ENCODE peak calls at places on chromosomes 4 and X, in nine cellular contexts. O, C, B, T, A, S, E, Y and I are unnamed samples.

GRCh38 chr4:2441393-2442174 is 22.8 kb downstream of the CFAP99 start:
- DNase-seq in O (peak; percentile 56), C (no peak), B (peak; percentile 63), T (peak; percentile 86), A (peak; percentile 27), S (peak; percentile 41), E (peak; percentile 51), Y (peak; percentile 94), I (peak; percentile 77)

GRCh38 chrX:39301041-39301440 is 499.8 kb downstream of the MID1IP1 start:
- DNase-seq in O (no peak), C (no peak), B (no peak), T (no peak), A (no peak), S (no peak), E (no peak), Y (no peak), I (no peak)

GRCh38 chr4:129092636-129093172 is 635 bp downstream of the SCLT1 start:
- DNase-seq in O (no peak), C (no peak), B (no peak), T (no peak), A (no peak), S (peak; percentile 28), E (peak; percentile 39), Y (no peak), I (no peak)

GRCh38 chr4:17580969-17581368 is 4.0 kb downstream of the LAP3 start:
- DNase-seq in O (no peak), C (no peak), B (no peak), T (no peak), A (peak; percentile 6), S (peak; percentile 76), E (peak; percentile 28), Y (no peak), I (no peak)

GRCh38 chr4:8534129-8534528 is 46.1 kb upstream of the GPR78 start:
- DNase-seq in O (no peak), C (no peak), B (peak; percentile 54), T (peak; percentile 60), A (peak; percentile 97), S (peak; percentile 66), E (peak; percentile 15), Y (peak; percentile 98), I (no peak)

GRCh38 chr4:109701566-109702399 is 1.5 kb downstream of the CASP6 start:
- DNase-seq in O (no peak), C (no peak), B (peak; percentile 68), T (no peak), A (peak; percentile 9), S (no peak), E (peak; percentile 7), Y (peak; percentile 58), I (no peak)

GRCh38 chrX:127732709-127733108 is 319.5 kb downstream of the ACTRT1 start:
- DNase-seq in O (no peak), C (no peak), B (no peak), T (no peak), A (no peak), S (no peak), E (no peak), Y (no peak), I (no peak)

GRCh38 chrX:151789179-151789800 is 54.7 kb downstream of the CNGA2 start:
- DNase-seq in O (peak; percentile 51), C (no peak), B (peak; percentile 25), T (no peak), A (peak; percentile 86), S (peak; percentile 45), E (peak; percentile 52), Y (no peak), I (no peak)

GRCh38 chr4:14379148-14379547 is 623.1 kb upstream of the CPEB2 start:
- DNase-seq in O (no peak), C (no peak), B (no peak), T (no peak), A (peak; percentile 18), S (no peak), E (no peak), Y (no peak), I (no peak)

GRCh38 chr4:117466388-117466787 is 381.0 kb upstream of the TRAM1L1 start:
- DNase-seq in O (no peak), C (no peak), B (no peak), T (no peak), A (peak; percentile 95), S (no peak), E (no peak), Y (peak; percentile 14), I (no peak)

GRCh38 chr4:158856852-158857251 is 88.0 kb downstream of the FNIP2 start:
- DNase-seq in O (no peak), C (no peak), B (no peak), T (no peak), A (peak; percentile 25), S (peak; percentile 68), E (peak; percentile 77), Y (peak; percentile 48), I (no peak)

GRCh38 chr4:33628296-33628695 is 2616.0 kb downstream of the ARAP2 start:
- DNase-seq in O (no peak), C (no peak), B (no peak), T (no peak), A (no peak), S (no peak), E (no peak), Y (no peak), I (no peak)

GRCh38 chrX:73577368-73577767 is 14.4 kb downstream of the CHIC1 start:
- DNase-seq in O (no peak), C (no peak), B (no peak), T (no peak), A (peak; percentile 82), S (peak; percentile 75), E (peak; percentile 67), Y (peak; percentile 55), I (no peak)

GRCh38 chr4:75248770-75249467 is 265.3 kb downstream of the RCHY1 start:
- DNase-seq in O (no peak), C (no peak), B (no peak), T (no peak), A (peak; percentile 34), S (no peak), E (no peak), Y (no peak), I (no peak)

GRCh38 chrX:12716574-12716973 is 74.6 kb upstream of the PRPS2 start:
- DNase-seq in O (no peak), C (no peak), B (no peak), T (no peak), A (no peak), S (no peak), E (no peak), Y (no peak), I (no peak)

GRCh38 chrX:12721042-12721441 is 70.2 kb upstream of the PRPS2 start:
- DNase-seq in O (no peak), C (no peak), B (no peak), T (no peak), A (peak; percentile 8), S (no peak), E (no peak), Y (no peak), I (no peak)

GRCh38 chrX:12719837-12720236 is 71.4 kb upstream of the PRPS2 start:
- DNase-seq in O (no peak), C (no peak), B (no peak), T (no peak), A (no peak), S (no peak), E (no peak), Y (no peak), I (no peak)

GRCh38 chrX:12722314-12722713 is 68.9 kb upstream of the PRPS2 start:
- DNase-seq in O (no peak), C (no peak), B (no peak), T (no peak), A (no peak), S (no peak), E (no peak), Y (no peak), I (no peak)
- H3K27me3 ChIP-seq in O (no peaks in the 10 kb centered on the region), C (no peaks in the 10 kb centered on the region), B (no peaks in the 10 kb centered on the region), T (peaks cover 5% of the 10 kb centered on the region), A (no peaks in the 10 kb centered on the region), S (no peaks in the 10 kb centered on the region), E (no peaks in the 10 kb centered on the region), Y (no peaks in the 10 kb centered on the region), I (no peaks in the 10 kb centered on the region)

GRCh38 chr4:151407466-151408379 is 1.3 kb upstream of the FHIP1A start:
- DNase-seq in O (peak; percentile 36), C (peak; percentile 36), B (peak; percentile 63), T (peak; percentile 83), A (peak; percentile 66), S (no peak), E (no peak), Y (peak; percentile 70), I (peak; percentile 68)

GRCh38 chr4:151409470-151410313 is 716 bp downstream of the FHIP1A start:
- DNase-seq in O (peak; percentile 24), C (no peak), B (peak; percentile 77), T (peak; percentile 73), A (peak; percentile 96), S (no peak), E (no peak), Y (peak; percentile 74), I (peak; percentile 47)

GRCh38 chr4:151408630-151409469 is at the start of gene FHIP1A:
- DNase-seq in O (peak; percentile 73), C (peak; percentile 54), B (peak; percentile 93), T (peak; percentile 98), A (peak; percentile 95), S (peak; percentile 53), E (peak; percentile 43), Y (peak; percentile 99), I (peak; percentile 90)

GRCh38 chr4:151407018-151407417 is 2.0 kb upstream of the FHIP1A start:
- DNase-seq in O (no peak), C (no peak), B (no peak), T (no peak), A (no peak), S (no peak), E (no peak), Y (no peak), I (no peak)

DNA sequence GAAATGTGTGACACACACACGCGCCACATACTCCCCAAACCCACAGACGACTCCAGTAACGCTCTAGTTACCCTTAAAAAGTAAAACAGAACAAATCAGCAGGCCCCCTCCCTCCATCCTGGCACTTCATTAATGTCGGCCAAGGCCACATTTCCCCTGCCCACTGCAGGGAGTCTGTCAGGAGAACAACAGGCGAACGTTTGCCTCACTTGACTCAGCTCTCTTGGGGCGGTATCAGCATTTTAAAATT is 671 bp upstream of the FHIP1A start:
- DNase-seq in O (no peak), C (no peak), B (peak; percentile 26), T (no peak), A (no peak), S (no peak), E (no peak), Y (peak; percentile 66), I (no peak)
- H3K27ac ChIP-seq in O (peak overlapping the region; percentile 77), C (no peak overlapping the region), B (peak overlapping the region; percentile 79), T (peak overlapping the region; percentile 91), A (peak overlapping the region; percentile 97), S (no peak overlapping the region), E (no peak overlapping the region), Y (peak overlapping the region; percentile 92), I (peak overlapping the region; percentile 82)

GRCh38 chr4:997375-998071 is 4.3 kb upstream of the SLC26A1 start:
- DNase-seq in O (peak; percentile 32), C (no peak), B (no peak), T (peak; percentile 74), A (no peak), S (no peak), E (no peak), Y (peak; percentile 55), I (no peak)
- H3K4me3 ChIP-seq in O (peak overlapping the region; percentile 46), C (peak overlapping the region; percentile 60), B (no peak overlapping the region), T (peak overlapping the region; percentile 14), A (peak overlapping the region; percentile 22), S (peak overlapping the region; percentile 46), E (no peak overlapping the region), Y (peak overlapping the region; percentile 57), I (peak overlapping the region; percentile 43)

DNA sequence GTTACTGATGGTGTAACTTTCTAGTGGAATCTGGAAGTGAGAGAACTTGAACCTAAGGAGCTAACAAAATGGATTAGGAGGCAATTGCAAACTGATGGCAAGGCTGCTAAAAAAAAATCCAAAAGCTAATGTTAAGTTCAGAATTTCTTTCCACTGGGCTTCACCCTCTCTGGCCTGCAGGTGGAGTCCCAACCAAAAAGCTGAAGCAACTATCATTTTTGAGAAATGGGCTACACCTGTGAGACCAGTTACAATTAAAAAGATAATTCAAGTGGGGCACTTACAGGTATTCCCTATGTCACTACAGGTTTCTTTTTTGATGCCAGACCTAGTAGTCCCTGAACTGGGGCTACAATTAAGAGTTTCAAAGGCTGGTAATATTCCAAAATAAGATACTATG is 142.1 kb upstream of the FTHL17 start:
- DNase-seq in O (no peak), C (no peak), B (no peak), T (no peak), A (peak; percentile 32), S (peak; percentile 19), E (peak; percentile 30), Y (peak; percentile 27), I (no peak)
- H3K27me3 ChIP-seq in O (no peaks in the 10 kb centered on the region), C (no peaks in the 10 kb centered on the region), B (peaks cover 4% of the 10 kb centered on the region), T (no peaks in the 10 kb centered on the region), A (no peaks in the 10 kb centered on the region), S (no peaks in the 10 kb centered on the region), E (no peaks in the 10 kb centered on the region), Y (no peaks in the 10 kb centered on the region), I (no peaks in the 10 kb centered on the region)